ENCODE peak calls at places on chromosomes 3 and 15, in five cellular contexts. L is HepG2, Q is SK-N-SH, H is GM12878, C is K562. B is an unnamed sample.

GRCh38 chr3:146546366-146546965 is 2.1 kb upstream of the PLSCR1 start:
- DNase-seq in L (no peak), Q (no peak), H (no peak), C (no peak), B (no peak)

GRCh38 chr15:66747223-66747622 is 45.2 kb downstream of the SMAD6 start:
- DNase-seq in L (no peak), Q (no peak), H (no peak), C (no peak), B (no peak)

GRCh38 chr15:27414168-27414870 is 443.3 kb downstream of the GABRG3 start:
- DNase-seq in L (no peak), Q (no peak), H (no peak), C (no peak), B (no peak)

GRCh38 chr15:27744651-27745050 is 354.5 kb downstream of the OCA2 start:
- DNase-seq in L (no peak), Q (no peak), H (no peak), C (no peak), B (no peak)

GRCh38 chr3:189586941-189587687 is 44.1 kb upstream of the TP63 start:
- DNase-seq in L (no peak), Q (no peak), H (peak; percentile 91), C (no peak), B (no peak)

GRCh38 chr15:44427756-44428724 is 611 bp downstream of the CTDSPL2 start:
- DNase-seq in L (peak; percentile 62), Q (peak; percentile 63), H (no peak), C (no peak), B (no peak)

GRCh38 chr15:63911160-63911559 is 77.4 kb upstream of the HERC1 start:
- DNase-seq in L (no peak), Q (no peak), H (no peak), C (no peak), B (no peak)

GRCh38 chr15:90046846-90047481 is 45.8 kb downstream of the ZNF710 start:
- DNase-seq in L (no peak), Q (no peak), H (no peak), C (no peak), B (peak; percentile 48)

GRCh38 chr15:52434885-52435284 is 93.8 kb downstream of the MYO5A start:
- DNase-seq in L (no peak), Q (no peak), H (no peak), C (no peak), B (no peak)

GRCh38 chr3:170055209-170055608 is 17.4 kb downstream of the GPR160 start:
- DNase-seq in L (no peak), Q (no peak), H (peak; percentile 63), C (no peak), B (no peak)

GRCh38 chr15:76206325-76206976 is 104.8 kb downstream of the ETFA start:
- DNase-seq in L (no peak), Q (peak; percentile 88), H (no peak), C (no peak), B (no peak)
- TF ChIP-seq GABPA in L (no peak), Q (no peak), H (no peak), C (no peak), B (no peak)

GRCh38 chr3:108403198-108403597 is 106.8 kb downstream of the HHLA2 start:
- DNase-seq in L (no peak), Q (no peak), H (no peak), C (no peak), B (no peak)
- TF ChIP-seq REST in L (no peak), Q (no peak), H (no peak), C (no peak), B (no peak)

GRCh38 chr3:153901991-153902390 is 219.2 kb upstream of the ARHGEF26 start:
- DNase-seq in L (no peak), Q (no peak), H (no peak), C (no peak), B (no peak)
- TF ChIP-seq GABPA in L (no peak), Q (no peak), H (no peak), C (no peak), B (no peak)

GRCh38 chr3:172560026-172560425 is 36.8 kb upstream of the TNFSF10 start:
- DNase-seq in L (no peak), Q (no peak), H (no peak), C (no peak), B (no peak)
- TF ChIP-seq REST in L (no peak), Q (no peak), H (no peak), C (no peak), B (no peak)

GRCh38 chr15:99437315-99438221 is 128.2 kb upstream of the MEF2A start:
- DNase-seq in L (no peak), Q (no peak), H (no peak), C (no peak), B (no peak)

GRCh38 chr15:99440029-99440428 is 125.8 kb upstream of the MEF2A start:
- DNase-seq in L (no peak), Q (peak; percentile 10), H (no peak), C (no peak), B (no peak)

GRCh38 chr15:99438222-99438592 is 127.6 kb upstream of the MEF2A start:
- DNase-seq in L (no peak), Q (no peak), H (no peak), C (no peak), B (no peak)

GRCh38 chr15:99439524-99439835 is 126.3 kb upstream of the MEF2A start:
- DNase-seq in L (no peak), Q (no peak), H (no peak), C (no peak), B (no peak)

GRCh38 chr15:99438691-99439523 is 126.9 kb upstream of the MEF2A start:
- DNase-seq in L (no peak), Q (no peak), H (no peak), C (no peak), B (no peak)
- TF ChIP-seq GABPA in L (no peak), Q (no peak), H (no peak), C (no peak), B (no peak)

DNA sequence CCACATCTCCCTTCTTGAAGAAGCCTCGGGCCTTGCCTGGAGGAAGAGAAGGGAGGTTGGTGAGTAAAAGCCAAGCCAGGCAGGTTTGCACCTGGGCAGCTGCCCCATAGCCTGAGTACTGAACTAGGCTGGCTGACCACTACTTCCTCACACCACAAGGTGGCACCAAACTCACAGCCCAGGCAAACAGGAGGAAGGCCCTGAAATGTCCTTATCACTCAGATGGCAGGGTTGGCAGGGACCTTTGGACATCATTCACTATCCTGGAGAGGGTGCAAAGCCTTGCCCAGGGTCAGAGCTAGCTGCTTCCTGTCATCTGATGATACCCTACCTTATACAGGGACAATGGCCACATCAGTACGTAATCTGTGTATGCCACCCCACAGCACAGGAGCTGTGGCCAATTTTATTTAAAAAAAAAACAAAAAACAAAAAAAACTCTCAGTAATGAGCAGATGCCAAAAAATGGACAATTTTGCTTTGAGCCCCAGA is 2.2 kb upstream of the GRAMD2A start:
- DNase-seq in L (peak; percentile 76), Q (peak; percentile 87), H (peak; percentile 36), C (peak; percentile 71), B (peak; percentile 50)
- TF ChIP-seq REST in L (no peak), Q (no peak), H (no peak), C (no peak), B (no peak)

GRCh38 chr3:158483701-158484100 is 87.3 kb upstream of the MLF1 start:
- DNase-seq in L (no peak), Q (no peak), H (no peak), C (no peak), B (no peak)
- TF ChIP-seq GABPA in L (no peak), Q (no peak), H (no peak), C (no peak), B (no peak)